ENCODE peak calls at places on chromosomes 13 and 19, in six cellular contexts. One of them, this sample, is unnamed.

GRCh38 chr19:46299695-46300094 is 2.9 kb downstream of the HIF3A start:
- DNase-seq in H1: no peak
- DNase-seq in neuronal stem cell: no peak
- DNase-seq in mesenchymal stem cell: no peak
- DNase-seq in IMR-90: no peak
- DNase-seq in trophoblast cell: no peak
- DNase-seq in this sample: no peak

GRCh38 chr19:16384688-16385087 is 60.1 kb downstream of the KLF2 start:
- DNase-seq in H1: no peak
- DNase-seq in neuronal stem cell: no peak
- DNase-seq in mesenchymal stem cell: no peak
- DNase-seq in IMR-90: no peak
- DNase-seq in trophoblast cell: no peak
- DNase-seq in this sample: no peak

GRCh38 chr13:113544071-113544891 is 40.3 kb upstream of the TFDP1 start:
- DNase-seq in H1: no peak
- DNase-seq in neuronal stem cell: no peak
- DNase-seq in mesenchymal stem cell: no peak
- DNase-seq in IMR-90: no peak
- DNase-seq in trophoblast cell: no peak
- DNase-seq in this sample: peak

GRCh38 chr13:110503037-110503901 is 58.3 kb downstream of the RAB20 start:
- DNase-seq in H1: no peak
- DNase-seq in neuronal stem cell: no peak
- DNase-seq in mesenchymal stem cell: peak
- DNase-seq in IMR-90: peak
- DNase-seq in trophoblast cell: no peak
- DNase-seq in this sample: no peak

GRCh38 chr19:3407556-3408516 is 41.5 kb downstream of the NFIC start:
- DNase-seq in H1: no peak
- DNase-seq in neuronal stem cell: no peak
- DNase-seq in mesenchymal stem cell: no peak
- DNase-seq in IMR-90: no peak
- DNase-seq in trophoblast cell: no peak
- DNase-seq in this sample: no peak

GRCh38 chr13:97058417-97058816 is 64.1 kb upstream of the OXGR1 start:
- DNase-seq in H1: no peak
- DNase-seq in neuronal stem cell: no peak
- DNase-seq in mesenchymal stem cell: no peak
- DNase-seq in IMR-90: no peak
- DNase-seq in trophoblast cell: no peak
- DNase-seq in this sample: no peak

GRCh38 chr13:100409132-100409531 is 179.5 kb downstream of the GGACT start:
- DNase-seq in H1: no peak
- DNase-seq in neuronal stem cell: no peak
- DNase-seq in mesenchymal stem cell: peak
- DNase-seq in IMR-90: peak
- DNase-seq in trophoblast cell: no peak
- DNase-seq in this sample: no peak

GRCh38 chr13:22014469-22014868 is 343.6 kb downstream of the FGF9 start:
- DNase-seq in H1: no peak
- DNase-seq in neuronal stem cell: no peak
- DNase-seq in mesenchymal stem cell: peak
- DNase-seq in IMR-90: no peak
- DNase-seq in trophoblast cell: peak
- DNase-seq in this sample: no peak

GRCh38 chr19:33093420-33094210 is 12.6 kb downstream of the GPATCH1 start:
- DNase-seq in H1: no peak
- DNase-seq in neuronal stem cell: no peak
- DNase-seq in mesenchymal stem cell: no peak
- DNase-seq in IMR-90: no peak
- DNase-seq in trophoblast cell: no peak
- DNase-seq in this sample: no peak

GRCh38 chr19:49506575-49507105 is 5.8 kb upstream of the FCGRT start:
- DNase-seq in H1: no peak
- DNase-seq in neuronal stem cell: peak
- DNase-seq in mesenchymal stem cell: peak
- DNase-seq in IMR-90: no peak
- DNase-seq in trophoblast cell: peak
- DNase-seq in this sample: peak

GRCh38 chr13:111915104-111915551 is 151.8 kb upstream of the SOX1 start:
- DNase-seq in H1: no peak
- DNase-seq in neuronal stem cell: no peak
- DNase-seq in mesenchymal stem cell: no peak
- DNase-seq in IMR-90: no peak
- DNase-seq in trophoblast cell: no peak
- DNase-seq in this sample: peak

GRCh38 chr13:100658363-100658762 is 16.2 kb downstream of the TMTC4 start:
- DNase-seq in H1: no peak
- DNase-seq in neuronal stem cell: no peak
- DNase-seq in mesenchymal stem cell: no peak
- DNase-seq in IMR-90: no peak
- DNase-seq in trophoblast cell: no peak
- DNase-seq in this sample: no peak

GRCh38 chr13:97322740-97323342 is 100.7 kb downstream of the MBNL2 start:
- DNase-seq in H1: no peak
- DNase-seq in neuronal stem cell: no peak
- DNase-seq in mesenchymal stem cell: no peak
- DNase-seq in IMR-90: peak
- DNase-seq in trophoblast cell: no peak
- DNase-seq in this sample: no peak

GRCh38 chr19:543912-544608 is at the start of gene GZMM:
- DNase-seq in H1: no peak
- DNase-seq in neuronal stem cell: no peak
- DNase-seq in mesenchymal stem cell: no peak
- DNase-seq in IMR-90: no peak
- DNase-seq in trophoblast cell: no peak
- DNase-seq in this sample: peak

GRCh38 chr13:99199541-99200432 is 867 bp upstream of the UBAC2 start:
- DNase-seq in H1: no peak
- DNase-seq in neuronal stem cell: no peak
- DNase-seq in mesenchymal stem cell: peak
- DNase-seq in IMR-90: no peak
- DNase-seq in trophoblast cell: no peak
- DNase-seq in this sample: no peak

GRCh38 chr13:113110048-113110851 is 4.7 kb downstream of the F7 start:
- DNase-seq in H1: no peak
- DNase-seq in neuronal stem cell: no peak
- DNase-seq in mesenchymal stem cell: no peak
- DNase-seq in IMR-90: no peak
- DNase-seq in trophoblast cell: no peak
- DNase-seq in this sample: no peak

GRCh38 chr13:94192576-94192975 is 286.9 kb downstream of the DCT start:
- DNase-seq in H1: no peak
- DNase-seq in neuronal stem cell: peak
- DNase-seq in mesenchymal stem cell: no peak
- DNase-seq in IMR-90: peak
- DNase-seq in trophoblast cell: no peak
- DNase-seq in this sample: peak

GRCh38 chr13:39970177-39970846 is 314.9 kb downstream of the COG6 start:
- DNase-seq in H1: no peak
- DNase-seq in neuronal stem cell: peak
- DNase-seq in mesenchymal stem cell: no peak
- DNase-seq in IMR-90: no peak
- DNase-seq in trophoblast cell: no peak
- DNase-seq in this sample: no peak

GRCh38 chr13:112761701-112762689 is 72.2 kb downstream of the ATP11A start:
- DNase-seq in H1: no peak
- DNase-seq in neuronal stem cell: no peak
- DNase-seq in mesenchymal stem cell: peak
- DNase-seq in IMR-90: peak
- DNase-seq in trophoblast cell: peak
- DNase-seq in this sample: no peak

GRCh38 chr19:32018014-32018413 is 327.4 kb upstream of the ZNF507 start:
- DNase-seq in H1: no peak
- DNase-seq in neuronal stem cell: no peak
- DNase-seq in mesenchymal stem cell: peak
- DNase-seq in IMR-90: no peak
- DNase-seq in trophoblast cell: no peak
- DNase-seq in this sample: no peak

GRCh38 chr13:19959141-19959830 is 759 bp downstream of the ZMYM2 start:
- DNase-seq in H1: no peak
- DNase-seq in neuronal stem cell: peak
- DNase-seq in mesenchymal stem cell: peak
- DNase-seq in IMR-90: peak
- DNase-seq in trophoblast cell: peak
- DNase-seq in this sample: peak

GRCh38 chr13:106381083-106381482 is 154.4 kb downstream of the EFNB2 start:
- DNase-seq in H1: no peak
- DNase-seq in neuronal stem cell: no peak
- DNase-seq in mesenchymal stem cell: peak
- DNase-seq in IMR-90: peak
- DNase-seq in trophoblast cell: peak
- DNase-seq in this sample: no peak

GRCh38 chr19:9189538-9189937 is 10.8 kb downstream of the OR7D2 start:
- DNase-seq in H1: peak
- DNase-seq in neuronal stem cell: no peak
- DNase-seq in mesenchymal stem cell: no peak
- DNase-seq in IMR-90: no peak
- DNase-seq in trophoblast cell: no peak
- DNase-seq in this sample: peak

GRCh38 chr19:36257512-36257876 is 42.6 kb downstream of the ZNF146 start:
- DNase-seq in H1: no peak
- DNase-seq in neuronal stem cell: no peak
- DNase-seq in mesenchymal stem cell: no peak
- DNase-seq in IMR-90: no peak
- DNase-seq in trophoblast cell: peak
- DNase-seq in this sample: no peak

GRCh38 chr19:36254848-36255247 is 39.9 kb downstream of the ZNF146 start:
- DNase-seq in H1: no peak
- DNase-seq in neuronal stem cell: no peak
- DNase-seq in mesenchymal stem cell: no peak
- DNase-seq in IMR-90: no peak
- DNase-seq in trophoblast cell: no peak
- DNase-seq in this sample: no peak

GRCh38 chr19:36256853-36257511 is 42.1 kb downstream of the ZNF146 start:
- DNase-seq in H1: no peak
- DNase-seq in neuronal stem cell: no peak
- DNase-seq in mesenchymal stem cell: no peak
- DNase-seq in IMR-90: no peak
- DNase-seq in trophoblast cell: no peak
- DNase-seq in this sample: no peak

GRCh38 chr19:36255316-36255715 is 40.4 kb downstream of the ZNF146 start:
- DNase-seq in H1: no peak
- DNase-seq in neuronal stem cell: no peak
- DNase-seq in mesenchymal stem cell: no peak
- DNase-seq in IMR-90: no peak
- DNase-seq in trophoblast cell: no peak
- DNase-seq in this sample: no peak

DNA sequence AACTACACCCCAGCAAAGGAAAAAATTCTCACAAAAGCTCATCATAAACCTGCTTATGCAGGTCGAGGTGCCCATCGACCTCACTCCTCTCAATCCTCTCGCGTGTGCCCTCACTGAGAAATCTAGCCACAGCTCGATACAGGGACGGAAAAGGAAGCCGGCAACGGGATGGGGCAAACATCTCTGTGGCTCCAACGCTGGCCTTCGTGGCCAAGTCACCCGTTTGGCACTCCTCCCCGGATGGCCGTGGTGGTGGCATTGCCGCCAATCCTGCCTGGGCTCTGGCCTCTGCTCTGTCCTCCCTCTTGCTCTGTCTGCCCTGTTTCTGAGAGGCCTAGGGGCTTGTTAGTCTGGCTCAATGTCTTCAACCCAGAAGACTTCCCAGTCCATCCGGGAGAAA is 41.2 kb downstream of the ZNF146 start:
- DNase-seq in H1: no peak
- DNase-seq in neuronal stem cell: no peak
- DNase-seq in mesenchymal stem cell: no peak
- DNase-seq in IMR-90: no peak
- DNase-seq in trophoblast cell: no peak
- DNase-seq in this sample: no peak
- H4K91ac ChIP-seq in H1: no peak
- H4K91ac ChIP-seq in neuronal stem cell: no peak
- H4K91ac ChIP-seq in mesenchymal stem cell: no peak
- H4K91ac ChIP-seq in IMR-90: no peak
- H4K91ac ChIP-seq in trophoblast cell: no peak
- H4K91ac ChIP-seq in this sample: no peak

DNA sequence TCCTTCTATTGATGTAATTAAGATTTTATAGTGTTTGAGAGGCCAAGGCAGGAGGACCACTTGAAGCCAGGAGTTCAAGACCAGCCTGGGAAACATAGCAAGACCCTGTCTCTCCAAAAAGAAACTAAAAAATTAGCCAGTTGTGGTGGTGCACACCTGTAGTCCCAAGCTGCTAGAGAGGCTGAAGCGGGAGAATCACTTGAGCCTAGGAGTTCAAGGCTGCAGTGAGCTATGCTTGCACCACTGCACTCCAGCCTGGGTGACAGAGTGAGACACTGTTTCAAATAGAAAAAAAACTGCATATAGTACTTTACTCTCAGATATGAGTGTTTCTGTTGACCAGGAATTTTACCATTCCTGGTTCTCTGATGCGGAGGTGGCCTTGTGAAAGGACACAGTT is 48.9 kb downstream of the CDADC1 start:
- DNase-seq in H1: no peak
- DNase-seq in neuronal stem cell: no peak
- DNase-seq in mesenchymal stem cell: no peak
- DNase-seq in IMR-90: no peak
- DNase-seq in trophoblast cell: no peak
- DNase-seq in this sample: no peak
- H4K91ac ChIP-seq in H1: no peak
- H4K91ac ChIP-seq in neuronal stem cell: no peak
- H4K91ac ChIP-seq in mesenchymal stem cell: no peak
- H4K91ac ChIP-seq in IMR-90: no peak
- H4K91ac ChIP-seq in trophoblast cell: no peak
- H4K91ac ChIP-seq in this sample: no peak

DNA sequence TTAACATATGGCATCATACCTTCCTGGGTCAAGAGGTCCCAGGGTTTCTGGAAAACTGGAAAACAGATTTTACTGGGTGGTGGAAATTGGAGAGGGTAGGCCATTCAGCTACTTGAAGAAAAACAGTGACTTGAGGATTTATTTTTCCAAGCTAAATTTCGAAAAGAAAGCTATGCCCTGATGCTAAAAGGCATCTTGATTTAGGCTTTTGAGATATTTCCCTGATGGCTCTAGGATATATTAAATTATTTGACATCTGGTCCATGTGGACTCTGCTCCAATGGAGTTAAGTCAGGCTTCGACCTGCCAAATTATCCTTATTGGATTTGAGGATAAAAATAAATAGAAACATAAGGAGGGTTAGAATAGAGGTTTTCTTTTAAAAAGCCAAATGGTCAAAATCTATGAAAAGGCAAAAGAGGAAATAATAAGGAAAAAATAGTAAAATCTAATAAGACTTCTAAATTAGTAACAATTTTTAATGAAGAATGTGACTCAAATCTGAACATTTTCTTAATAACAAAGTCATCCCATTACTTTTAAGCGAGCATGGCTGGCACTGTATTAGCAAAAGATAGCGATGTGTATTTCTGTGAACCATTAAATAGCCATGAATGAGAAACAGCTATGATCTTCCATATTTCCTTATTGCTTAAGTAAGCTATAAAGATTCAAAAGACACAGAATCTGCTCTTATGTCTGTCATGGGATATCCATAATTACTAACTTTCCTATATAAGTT is 190.0 kb upstream of the MIR17HG start:
- DNase-seq in H1: no peak
- DNase-seq in neuronal stem cell: no peak
- DNase-seq in mesenchymal stem cell: no peak
- DNase-seq in IMR-90: no peak
- DNase-seq in trophoblast cell: no peak
- DNase-seq in this sample: no peak
- H4K91ac ChIP-seq in H1: no peak
- H4K91ac ChIP-seq in neuronal stem cell: no peak
- H4K91ac ChIP-seq in mesenchymal stem cell: no peak
- H4K91ac ChIP-seq in IMR-90: no peak
- H4K91ac ChIP-seq in trophoblast cell: no peak
- H4K91ac ChIP-seq in this sample: no peak

GRCh38 chr19:43807651-43808050 is 5.4 kb upstream of the LYPD5 start:
- DNase-seq in H1: no peak
- DNase-seq in neuronal stem cell: no peak
- DNase-seq in mesenchymal stem cell: no peak
- DNase-seq in IMR-90: no peak
- DNase-seq in trophoblast cell: no peak
- DNase-seq in this sample: no peak
- H4K91ac ChIP-seq in H1: no peak
- H4K91ac ChIP-seq in neuronal stem cell: no peak
- H4K91ac ChIP-seq in mesenchymal stem cell: no peak
- H4K91ac ChIP-seq in IMR-90: no peak
- H4K91ac ChIP-seq in trophoblast cell: no peak
- H4K91ac ChIP-seq in this sample: no peak